ENCODE peak calls at places on chromosome 2, in six cellular contexts. R is NCI-H69, N is cerebellar cortex, T is HS-5, X is right cardiac atrium, S is left lung. O is an unnamed sample.

GRCh38 chr2:24016376-24016761 is 6.5 kb downstream of the MFSD2B start:
- DNase-seq in S (no peak), X (no peak), T (no peak), N (no peak), R (no peak), O (no peak)

GRCh38 chr2:28821295-28821958 is 10.8 kb downstream of the SPDYA start:
- DNase-seq in T (peak; percentile 33), N (peak; percentile 56), X (no peak), R (peak; percentile 56), S (no peak), O (peak; percentile 71)

GRCh38 chr2:216195565-216195978 is 86.4 kb downstream of the XRCC5 start:
- DNase-seq in R (no peak), N (no peak), S (no peak), T (peak; percentile 83), X (no peak), O (peak; percentile 93)

GRCh38 chr2:109558076-109558882 is 55.5 kb downstream of the SEPTIN10 start:
- DNase-seq in S (no peak), N (no peak), X (no peak), T (peak; percentile 83), R (no peak), O (peak; percentile 86)

GRCh38 chr2:127283275-127283674 is 10.7 kb downstream of the ERCC3 start:
- DNase-seq in X (no peak), R (no peak), S (no peak), N (no peak), T (no peak), O (no peak)

GRCh38 chr2:212726403-212726802 is 187.8 kb upstream of the ERBB4 start:
- DNase-seq in R (no peak), S (no peak), X (no peak), N (no peak), T (no peak), O (no peak)

GRCh38 chr2:177332041-177332991 is 60.3 kb upstream of the AGPS start:
- DNase-seq in N (peak; percentile 84), S (peak; percentile 43), X (peak; percentile 72), R (peak; percentile 74), T (no peak), O (peak; percentile 89)

GRCh38 chr2:120396519-120397361 is 50.8 kb downstream of the INHBB start:
- DNase-seq in N (no peak), T (no peak), X (no peak), S (no peak), R (no peak), O (no peak)

GRCh38 chr2:239644016-239644415 is 243.2 kb upstream of the HDAC4 start:
- DNase-seq in N (no peak), R (no peak), X (no peak), T (no peak), S (no peak), O (peak; percentile 7)

O was measured in fibroblast of lung.